ENCODE peak calls at places on chromosomes 16 and 17, in nine cellular contexts. A is heart left ventricle, N is gastrocnemius medialis, V is body of pancreas, H is breast epithelium, G is sigmoid colon, O is vagina, X is prostate gland, D is transverse colon. B is an unnamed sample.
A peak's percentile ranks its signal among the peaks of the same experiment; 100 is the strongest.

GRCh38 chr16:84082110-84082509 is 34.6 kb downstream of the MBTPS1 start:
- DNase-seq in N (no peak), G (no peak), V (no peak), O (no peak), D (no peak), A (no peak), H (no peak), X (no peak), B (no peak)

GRCh38 chr16:87086575-87086974 is 230.6 kb downstream of the C16orf95 start:
- DNase-seq in V (no peak), D (no peak), N (no peak), G (no peak), A (no peak), H (no peak), O (no peak), X (no peak), B (no peak)

GRCh38 chr17:3780986-3781385 is 20.0 kb downstream of the ITGAE start:
- DNase-seq in H (no peak), A (no peak), G (no peak), X (no peak), N (no peak), O (no peak), D (no peak), V (no peak), B (no peak)

GRCh38 chr17:48215583-48216139 is 108.1 kb downstream of the SNX11 start:
- DNase-seq in G (no peak), D (peak; percentile 11), V (peak; percentile 3), H (no peak), N (no peak), O (no peak), X (no peak), A (no peak), B (no peak)

GRCh38 chr17:75032896-75033294 is 13.9 kb downstream of the ATP5PD start:
- DNase-seq in N (no peak), H (peak; percentile 32), V (peak; percentile 8), O (no peak), G (no peak), X (no peak), D (no peak), A (peak; percentile 47), B (peak; percentile 43)

GRCh38 chr17:45775576-45776011 is 8.5 kb upstream of the CRHR1 start:
- DNase-seq in O (no peak), G (peak; percentile 76), V (peak; percentile 91), X (peak; percentile 55), A (peak; percentile 60), H (peak; percentile 61), N (peak; percentile 29), D (peak; percentile 18), B (no peak)

GRCh38 chr17:61517843-61518606 is 65.8 kb downstream of the TBX4 start:
- DNase-seq in H (no peak), G (no peak), N (no peak), D (no peak), O (no peak), X (no peak), V (no peak), A (no peak), B (no peak)

GRCh38 chr17:58083491-58084316 is 485 bp downstream of the DYNLL2 start:
- DNase-seq in G (peak; percentile 86), X (peak; percentile 23), H (peak; percentile 55), V (peak; percentile 74), N (peak; percentile 74), O (no peak), A (peak; percentile 84), D (peak; percentile 74), B (peak; percentile 51)

GRCh38 chr17:68578236-68578635 is 22.9 kb downstream of the FAM20A start:
- DNase-seq in H (no peak), N (no peak), V (no peak), X (no peak), A (no peak), G (no peak), O (no peak), D (no peak), B (no peak)

GRCh38 chr16:8194795-8195194 is 395.5 kb downstream of the TMEM114 start:
- DNase-seq in V (no peak), X (no peak), O (no peak), A (no peak), G (no peak), D (no peak), H (no peak), N (no peak), B (no peak)

GRCh38 chr16:80948886-80949502 is 57.7 kb downstream of the CMC2 start:
- DNase-seq in G (no peak), X (no peak), D (peak; percentile 28), H (no peak), N (no peak), A (peak; percentile 51), V (peak; percentile 48), O (no peak), B (peak; percentile 79)

GRCh38 chr17:74350486-74350885 is 11.2 kb downstream of the BTBD17 start:
- DNase-seq in V (no peak), N (no peak), D (no peak), X (no peak), O (no peak), H (no peak), G (no peak), A (no peak), B (no peak)

GRCh38 chr17:72527819-72528218 is 407.0 kb downstream of the SOX9 start:
- DNase-seq in N (no peak), X (no peak), V (no peak), O (no peak), A (no peak), D (no peak), G (no peak), H (no peak), B (no peak)

GRCh38 chr17:1082579-1082978 is 85.7 kb downstream of the TIMM22 start:
- DNase-seq in X (peak; percentile 73), V (peak; percentile 53), N (no peak), O (no peak), A (no peak), G (no peak), H (no peak), D (no peak), B (no peak)

GRCh38 chr17:67469208-67469980 is 92.3 kb downstream of the PITPNC1 start:
- DNase-seq in D (no peak), X (peak; percentile 7), H (no peak), N (no peak), V (no peak), G (no peak), O (no peak), A (no peak), B (peak; percentile 62)

GRCh38 chr16:78993342-78993741 is 607.2 kb downstream of the MAF start:
- DNase-seq in D (no peak), V (no peak), H (no peak), X (no peak), A (peak; percentile 34), O (no peak), G (no peak), N (no peak), B (no peak)

GRCh38 chr17:55238197-55238930 is 26.4 kb upstream of the HLF start:
- DNase-seq in O (peak; percentile 96), N (peak; percentile 92), X (peak; percentile 94), A (peak; percentile 94), G (peak; percentile 97), V (peak; percentile 94), D (peak; percentile 93), H (peak; percentile 93), B (peak; percentile 98)

GRCh38 chr17:22506231-22506630 is 813.9 kb downstream of the KCNJ18 start:
- DNase-seq in N (no peak), A (no peak), O (peak; percentile 47), H (no peak), G (no peak), D (no peak), X (no peak), V (no peak), B (no peak)

GRCh38 chr16:49754495-49755290 is 101.2 kb downstream of the ZNF423 start:
- DNase-seq in V (no peak), H (no peak), N (no peak), G (no peak), D (peak; percentile 20), X (no peak), O (no peak), A (peak; percentile 53), B (peak; percentile 21)

GRCh38 chr16:88755745-88756443 is 29.1 kb downstream of the PIEZO1 start:
- DNase-seq in O (no peak), G (no peak), H (no peak), N (no peak), D (no peak), A (no peak), X (no peak), V (no peak), B (no peak)
- H3K27ac ChIP-seq in O (no peak overlapping the region), G (peak overlapping the region; percentile 100), H (peak overlapping the region; percentile 59), N (no peak overlapping the region), D (no peak overlapping the region), A (no peak overlapping the region), X (peak overlapping the region; percentile 36), V (no peak overlapping the region), B (no peak overlapping the region)

GRCh38 chr17:39706383-39706782 is 6.5 kb downstream of the ERBB2 start:
- DNase-seq in D (no peak), A (no peak), N (no peak), X (no peak), H (no peak), V (no peak), O (no peak), G (no peak), B (no peak)
- H3K4me1 ChIP-seq in D (peaks cover 64% of the 10 kb centered on the region), A (no peaks in the 10 kb centered on the region), N (peaks cover 17% of the 10 kb centered on the region), X (peaks cover 45% of the 10 kb centered on the region), H (peaks cover 4% of the 10 kb centered on the region), V (peaks cover 71% of the 10 kb centered on the region), O (peaks cover 60% of the 10 kb centered on the region), G (peaks cover 22% of the 10 kb centered on the region), B (no peaks in the 10 kb centered on the region)

DNA sequence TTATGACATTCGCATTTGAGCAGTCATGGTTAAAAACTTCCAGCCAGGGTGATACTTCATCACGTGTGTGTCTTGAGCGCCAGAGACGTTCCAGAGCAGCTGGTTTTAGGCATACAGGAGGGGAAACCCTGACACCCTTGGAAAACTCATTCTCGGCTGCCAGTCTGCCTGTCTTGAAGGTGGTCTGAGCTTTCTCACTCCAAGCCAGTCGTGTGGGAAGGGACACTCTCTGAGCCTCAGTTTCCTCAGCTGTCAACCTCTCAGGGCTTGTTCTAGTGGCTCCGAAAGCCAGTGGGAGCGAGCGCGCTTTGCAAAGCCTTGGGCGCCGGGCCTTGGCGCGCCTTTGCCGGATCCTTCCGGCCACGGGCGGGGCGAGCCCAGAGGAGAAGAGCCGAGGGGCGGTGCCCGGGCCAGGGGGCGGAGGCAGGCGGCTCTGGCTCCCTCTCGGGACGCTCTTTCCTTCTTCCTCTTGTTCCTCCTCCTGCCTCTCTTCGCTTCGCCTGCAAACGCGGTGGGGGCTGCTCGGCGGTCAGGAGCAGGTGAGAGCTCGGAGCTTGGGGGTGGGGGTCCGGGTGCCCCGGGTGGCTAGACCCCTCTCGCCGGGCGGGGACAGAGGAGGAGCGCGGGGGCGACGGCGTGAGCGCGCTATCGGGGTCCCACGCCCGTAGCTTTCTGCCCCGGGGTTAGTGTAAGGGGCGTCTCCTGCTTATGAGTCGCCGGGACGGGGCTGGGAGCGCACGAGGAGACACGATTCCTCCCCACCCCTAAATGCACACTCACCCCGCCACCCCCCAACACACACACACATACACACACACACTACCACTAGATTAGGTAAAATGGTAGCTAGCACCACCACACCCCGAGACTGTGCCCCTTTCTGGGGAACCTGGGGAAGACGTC is at the start of gene LDAF1:
- DNase-seq in H (peak; percentile 77), G (peak; percentile 93), N (peak; percentile 75), D (peak; percentile 91), O (peak; percentile 92), A (peak; percentile 88), V (peak; percentile 85), X (peak; percentile 87), B (peak; percentile 91)
- TF ChIP-seq POLR2A in H (peak; percentile 29), G (peak; percentile 61), N (peak; percentile 52), D (peak; percentile 75), O (no peak), A (no peak), V (peak; percentile 59), X (peak; percentile 89), B (no peak)

GRCh38 chr16:23833504-23833903 is 2.3 kb upstream of the PRKCB start:
- DNase-seq in N (no peak), V (no peak), H (no peak), X (no peak), D (no peak), G (no peak), O (no peak), A (no peak), B (no peak)
- H3K27ac ChIP-seq in N (no peak overlapping the region), V (no peak overlapping the region), H (no peak overlapping the region), X (no peak overlapping the region), D (no peak overlapping the region), G (no peak overlapping the region), O (no peak overlapping the region), A (no peak overlapping the region), B (no peak overlapping the region)